ENCODE peak calls at places on chromosome 20, in six cellular contexts. One of them, this sample, is unnamed.

GRCh38 chr20:4949833-4950178 is 51.5 kb downstream of the SLC23A2 start:
- DNase-seq in testis: peak; percentile 61
- DNase-seq in effector memory CD4-positive, alpha-beta T cell: no peak
- DNase-seq in AG10803: peak; percentile 68
- DNase-seq in epithelial cell of esophagus: peak; percentile 48
- DNase-seq in GM06990: peak; percentile 41
- DNase-seq in this sample: no peak

GRCh38 chr20:11248691-11249178 is 574.9 kb upstream of the JAG1 start:
- DNase-seq in testis: no peak
- DNase-seq in effector memory CD4-positive, alpha-beta T cell: no peak
- DNase-seq in AG10803: no peak
- DNase-seq in epithelial cell of esophagus: no peak
- DNase-seq in GM06990: no peak
- DNase-seq in this sample: peak; percentile 38

GRCh38 chr20:22526512-22527012 is 57.8 kb downstream of the FOXA2 start:
- DNase-seq in testis: no peak
- DNase-seq in effector memory CD4-positive, alpha-beta T cell: no peak
- DNase-seq in AG10803: no peak
- DNase-seq in epithelial cell of esophagus: no peak
- DNase-seq in GM06990: no peak
- DNase-seq in this sample: no peak

GRCh38 chr20:8693709-8694108 is 375.2 kb upstream of the PLCB4 start:
- DNase-seq in testis: no peak
- DNase-seq in effector memory CD4-positive, alpha-beta T cell: no peak
- DNase-seq in AG10803: peak; percentile 91
- DNase-seq in epithelial cell of esophagus: peak; percentile 27
- DNase-seq in GM06990: no peak
- DNase-seq in this sample: no peak

GRCh38 chr20:41567615-41568014 is 50.6 kb downstream of the CHD6 start:
- DNase-seq in testis: no peak
- DNase-seq in effector memory CD4-positive, alpha-beta T cell: no peak
- DNase-seq in AG10803: no peak
- DNase-seq in epithelial cell of esophagus: no peak
- DNase-seq in GM06990: no peak
- DNase-seq in this sample: no peak

GRCh38 chr20:63494084-63494419 is 4.8 kb downstream of the EEF1A2 start:
- DNase-seq in testis: no peak
- DNase-seq in effector memory CD4-positive, alpha-beta T cell: no peak
- DNase-seq in AG10803: no peak
- DNase-seq in epithelial cell of esophagus: no peak
- DNase-seq in GM06990: no peak
- DNase-seq in this sample: no peak

GRCh38 chr20:53876470-53876869 is 193.9 kb downstream of the BCAS1 start:
- DNase-seq in testis: no peak
- DNase-seq in effector memory CD4-positive, alpha-beta T cell: no peak
- DNase-seq in AG10803: no peak
- DNase-seq in epithelial cell of esophagus: no peak
- DNase-seq in GM06990: no peak
- DNase-seq in this sample: no peak

GRCh38 chr20:5827861-5828260 is 77.7 kb downstream of the SHLD1 start:
- DNase-seq in testis: no peak
- DNase-seq in effector memory CD4-positive, alpha-beta T cell: no peak
- DNase-seq in AG10803: no peak
- DNase-seq in epithelial cell of esophagus: no peak
- DNase-seq in GM06990: no peak
- DNase-seq in this sample: no peak

GRCh38 chr20:58776109-58776508 is 74.6 kb downstream of the GNAS-AS1 start:
- DNase-seq in testis: no peak
- DNase-seq in effector memory CD4-positive, alpha-beta T cell: no peak
- DNase-seq in AG10803: no peak
- DNase-seq in epithelial cell of esophagus: no peak
- DNase-seq in GM06990: no peak
- DNase-seq in this sample: no peak

GRCh38 chr20:20897922-20898321 is 185.5 kb upstream of the RALGAPA2 start:
- DNase-seq in testis: no peak
- DNase-seq in effector memory CD4-positive, alpha-beta T cell: no peak
- DNase-seq in AG10803: no peak
- DNase-seq in epithelial cell of esophagus: no peak
- DNase-seq in GM06990: no peak
- DNase-seq in this sample: peak; percentile 27

GRCh38 chr20:5118220-5119142 is 1.3 kb downstream of the PCNA start:
- DNase-seq in testis: no peak
- DNase-seq in effector memory CD4-positive, alpha-beta T cell: no peak
- DNase-seq in AG10803: no peak
- DNase-seq in epithelial cell of esophagus: no peak
- DNase-seq in GM06990: no peak
- DNase-seq in this sample: no peak

GRCh38 chr20:33008336-33009213 is 1.1 kb downstream of the BPIFB2 start:
- DNase-seq in testis: no peak
- DNase-seq in effector memory CD4-positive, alpha-beta T cell: no peak
- DNase-seq in AG10803: no peak
- DNase-seq in epithelial cell of esophagus: no peak
- DNase-seq in GM06990: no peak
- DNase-seq in this sample: no peak

GRCh38 chr20:9081423-9081966 is 12.6 kb downstream of the PLCB4 start:
- DNase-seq in testis: no peak
- DNase-seq in effector memory CD4-positive, alpha-beta T cell: no peak
- DNase-seq in AG10803: peak; percentile 92
- DNase-seq in epithelial cell of esophagus: no peak
- DNase-seq in GM06990: no peak
- DNase-seq in this sample: no peak

GRCh38 chr20:40110241-40110910 is 578.7 kb downstream of the MAFB start:
- DNase-seq in testis: no peak
- DNase-seq in effector memory CD4-positive, alpha-beta T cell: no peak
- DNase-seq in AG10803: peak; percentile 2
- DNase-seq in epithelial cell of esophagus: no peak
- DNase-seq in GM06990: no peak
- DNase-seq in this sample: no peak

GRCh38 chr20:54223285-54223684 is 15.4 kb downstream of the PFDN4 start:
- DNase-seq in testis: no peak
- DNase-seq in effector memory CD4-positive, alpha-beta T cell: no peak
- DNase-seq in AG10803: no peak
- DNase-seq in epithelial cell of esophagus: no peak
- DNase-seq in GM06990: no peak
- DNase-seq in this sample: no peak

GRCh38 chr20:44398303-44398702 is 42.8 kb downstream of the HNF4A start:
- DNase-seq in testis: no peak
- DNase-seq in effector memory CD4-positive, alpha-beta T cell: no peak
- DNase-seq in AG10803: peak; percentile 30
- DNase-seq in epithelial cell of esophagus: peak; percentile 96
- DNase-seq in GM06990: no peak
- DNase-seq in this sample: no peak

GRCh38 chr20:37567671-37568588 is 40.3 kb upstream of the BLCAP start:
- DNase-seq in testis: peak; percentile 9
- DNase-seq in effector memory CD4-positive, alpha-beta T cell: no peak
- DNase-seq in AG10803: no peak
- DNase-seq in epithelial cell of esophagus: no peak
- DNase-seq in GM06990: no peak
- DNase-seq in this sample: peak; percentile 55

GRCh38 chr20:12044969-12045368 is 127.3 kb downstream of the BTBD3 start:
- DNase-seq in testis: no peak
- DNase-seq in effector memory CD4-positive, alpha-beta T cell: no peak
- DNase-seq in AG10803: no peak
- DNase-seq in epithelial cell of esophagus: no peak
- DNase-seq in GM06990: no peak
- DNase-seq in this sample: no peak

GRCh38 chr20:38893485-38894090 is 32.6 kb upstream of the FAM83D start:
- DNase-seq in testis: peak; percentile 80
- DNase-seq in effector memory CD4-positive, alpha-beta T cell: peak; percentile 63
- DNase-seq in AG10803: peak; percentile 31
- DNase-seq in epithelial cell of esophagus: peak; percentile 53
- DNase-seq in GM06990: peak; percentile 88
- DNase-seq in this sample: peak; percentile 33

GRCh38 chr20:51284871-51285270 is 257.6 kb downstream of the NFATC2 start:
- DNase-seq in testis: no peak
- DNase-seq in effector memory CD4-positive, alpha-beta T cell: no peak
- DNase-seq in AG10803: no peak
- DNase-seq in epithelial cell of esophagus: no peak
- DNase-seq in GM06990: no peak
- DNase-seq in this sample: no peak

GRCh38 chr20:23340524-23340923 is 10.1 kb upstream of the NXT1 start:
- DNase-seq in testis: peak; percentile 88
- DNase-seq in effector memory CD4-positive, alpha-beta T cell: no peak
- DNase-seq in AG10803: peak; percentile 73
- DNase-seq in epithelial cell of esophagus: peak; percentile 84
- DNase-seq in GM06990: no peak
- DNase-seq in this sample: no peak

GRCh38 chr20:57718490-57719009 is 8.7 kb upstream of the PMEPA1 start:
- DNase-seq in testis: peak; percentile 100
- DNase-seq in effector memory CD4-positive, alpha-beta T cell: peak; percentile 88
- DNase-seq in AG10803: peak; percentile 95
- DNase-seq in epithelial cell of esophagus: peak; percentile 99
- DNase-seq in GM06990: peak; percentile 86
- DNase-seq in this sample: peak; percentile 96

DNA sequence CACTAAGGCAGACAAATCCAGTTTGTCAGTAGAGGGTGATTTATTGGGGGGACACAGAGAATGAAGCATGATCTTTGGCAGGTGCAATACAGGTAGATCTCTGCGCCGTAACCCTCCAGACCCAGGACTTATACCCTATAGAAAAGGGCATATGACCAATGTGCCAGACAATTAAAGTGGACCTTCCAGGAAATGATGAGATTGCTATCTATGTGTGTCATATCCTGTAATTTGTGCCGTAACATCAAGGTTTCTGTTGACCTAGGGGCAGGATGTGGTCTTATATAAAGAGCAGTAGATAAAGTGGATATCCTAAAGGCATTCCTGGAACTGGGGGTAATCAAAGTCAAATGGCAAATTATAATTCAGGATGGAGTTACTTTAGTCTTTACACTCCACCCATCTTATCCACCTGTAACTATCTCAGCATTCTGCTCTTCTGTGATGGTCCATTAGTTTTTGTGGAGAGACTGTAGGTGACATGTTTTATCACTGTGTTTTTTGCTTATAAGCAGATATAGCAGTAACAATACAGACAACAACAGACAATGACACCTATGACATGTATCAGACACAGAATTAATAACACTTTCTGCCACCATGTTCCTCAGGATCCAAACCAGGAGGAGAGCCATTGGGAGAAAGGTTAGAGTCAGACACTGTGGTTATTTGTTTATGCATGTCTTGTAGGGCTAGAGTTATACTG is 43.1 kb upstream of the ZNF337 start:
- DNase-seq in testis: no peak
- DNase-seq in effector memory CD4-positive, alpha-beta T cell: no peak
- DNase-seq in AG10803: no peak
- DNase-seq in epithelial cell of esophagus: peak; percentile 26
- DNase-seq in GM06990: no peak
- DNase-seq in this sample: no peak
- H3K4me3 ChIP-seq in testis: no peak overlapping the region
- H3K4me3 ChIP-seq in effector memory CD4-positive, alpha-beta T cell: no peak overlapping the region
- H3K4me3 ChIP-seq in AG10803: no peak overlapping the region
- H3K4me3 ChIP-seq in epithelial cell of esophagus: no peak overlapping the region
- H3K4me3 ChIP-seq in GM06990: no peak overlapping the region
- H3K4me3 ChIP-seq in this sample: no peak overlapping the region

GRCh38 chr20:18390201-18390600 is 76.6 kb downstream of the DZANK1 start:
- DNase-seq in testis: no peak
- DNase-seq in effector memory CD4-positive, alpha-beta T cell: no peak
- DNase-seq in AG10803: no peak
- DNase-seq in epithelial cell of esophagus: no peak
- DNase-seq in GM06990: no peak
- DNase-seq in this sample: no peak
- H3K4me3 ChIP-seq in testis: no peak overlapping the region
- H3K4me3 ChIP-seq in effector memory CD4-positive, alpha-beta T cell: no peak overlapping the region
- H3K4me3 ChIP-seq in AG10803: no peak overlapping the region
- H3K4me3 ChIP-seq in epithelial cell of esophagus: no peak overlapping the region
- H3K4me3 ChIP-seq in GM06990: no peak overlapping the region
- H3K4me3 ChIP-seq in this sample: no peak overlapping the region

DNA sequence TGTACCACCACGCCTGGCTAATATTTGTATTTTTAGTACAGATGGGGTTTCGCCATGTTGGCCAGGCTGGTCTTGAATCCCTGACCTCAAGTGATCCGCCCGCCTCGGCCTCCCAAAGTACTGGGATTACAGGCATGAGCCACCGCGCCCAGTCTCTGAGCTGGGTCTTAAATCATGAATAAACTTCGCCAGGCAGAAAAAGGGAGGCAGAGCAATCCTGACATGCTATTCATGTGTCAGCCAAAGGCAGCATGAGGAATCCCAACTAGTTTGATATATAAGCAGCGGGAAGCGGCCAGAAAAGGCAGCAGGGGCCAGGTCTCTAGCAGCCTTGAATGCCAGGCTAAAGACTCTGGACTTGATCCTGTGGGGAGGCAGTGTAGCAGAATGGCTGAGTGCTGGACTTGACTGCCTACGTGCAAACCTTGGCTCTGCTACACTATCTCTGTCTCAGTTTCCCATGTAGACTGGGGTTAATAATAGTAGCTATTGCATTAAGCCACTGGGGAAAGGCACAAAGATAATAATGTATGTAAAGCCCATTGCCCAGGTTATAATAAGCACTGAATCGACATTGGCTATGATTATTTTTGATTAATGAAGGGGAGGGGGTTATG is 1.8 kb downstream of the PROCR start:
- DNase-seq in testis: no peak
- DNase-seq in effector memory CD4-positive, alpha-beta T cell: no peak
- DNase-seq in AG10803: peak; percentile 45
- DNase-seq in epithelial cell of esophagus: no peak
- DNase-seq in GM06990: no peak
- DNase-seq in this sample: no peak
- H3K4me3 ChIP-seq in testis: no peak overlapping the region
- H3K4me3 ChIP-seq in effector memory CD4-positive, alpha-beta T cell: no peak overlapping the region
- H3K4me3 ChIP-seq in AG10803: no peak overlapping the region
- H3K4me3 ChIP-seq in epithelial cell of esophagus: no peak overlapping the region
- H3K4me3 ChIP-seq in GM06990: no peak overlapping the region
- H3K4me3 ChIP-seq in this sample: no peak overlapping the region

GRCh38 chr20:3228750-3229032 is 10.3 kb downstream of the SLC4A11 start:
- DNase-seq in testis: no peak
- DNase-seq in effector memory CD4-positive, alpha-beta T cell: no peak
- DNase-seq in AG10803: no peak
- DNase-seq in epithelial cell of esophagus: no peak
- DNase-seq in GM06990: no peak
- DNase-seq in this sample: no peak

GRCh38 chr20:3227936-3228749 is 10.8 kb downstream of the SLC4A11 start:
- DNase-seq in testis: no peak
- DNase-seq in effector memory CD4-positive, alpha-beta T cell: no peak
- DNase-seq in AG10803: no peak
- DNase-seq in epithelial cell of esophagus: no peak
- DNase-seq in GM06990: no peak
- DNase-seq in this sample: no peak

GRCh38 chr20:3231116-3231515 is 7.9 kb downstream of the SLC4A11 start:
- DNase-seq in testis: no peak
- DNase-seq in effector memory CD4-positive, alpha-beta T cell: no peak
- DNase-seq in AG10803: no peak
- DNase-seq in epithelial cell of esophagus: no peak
- DNase-seq in GM06990: no peak
- DNase-seq in this sample: no peak

GRCh38 chr20:3229158-3229557 is 9.8 kb downstream of the SLC4A11 start:
- DNase-seq in testis: no peak
- DNase-seq in effector memory CD4-positive, alpha-beta T cell: no peak
- DNase-seq in AG10803: no peak
- DNase-seq in epithelial cell of esophagus: no peak
- DNase-seq in GM06990: no peak
- DNase-seq in this sample: no peak

DNA sequence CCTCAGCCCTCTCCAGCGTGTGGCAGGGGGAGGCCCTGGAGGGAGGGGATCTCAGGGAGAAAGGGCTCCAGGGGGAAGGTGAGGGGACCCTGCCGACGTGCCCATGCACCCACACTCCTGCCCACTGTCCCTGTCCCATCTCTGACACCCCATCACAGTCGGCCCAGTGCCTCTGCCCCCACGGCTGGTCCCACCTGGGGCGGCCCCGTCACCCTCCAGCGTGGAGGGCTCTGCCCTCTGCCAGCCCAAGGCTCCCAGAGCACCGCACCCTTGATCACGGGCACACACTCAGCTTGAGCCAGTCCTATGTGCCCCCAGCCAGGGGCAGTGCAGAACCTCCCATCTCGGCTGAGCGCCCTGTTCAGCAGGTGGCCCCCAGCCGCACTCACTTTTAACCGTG is 9.2 kb downstream of the SLC4A11 start:
- DNase-seq in testis: no peak
- DNase-seq in effector memory CD4-positive, alpha-beta T cell: no peak
- DNase-seq in AG10803: no peak
- DNase-seq in epithelial cell of esophagus: no peak
- DNase-seq in GM06990: no peak
- DNase-seq in this sample: no peak
- H3K4me3 ChIP-seq in testis: no peak overlapping the region
- H3K4me3 ChIP-seq in effector memory CD4-positive, alpha-beta T cell: no peak overlapping the region
- H3K4me3 ChIP-seq in AG10803: no peak overlapping the region
- H3K4me3 ChIP-seq in epithelial cell of esophagus: no peak overlapping the region
- H3K4me3 ChIP-seq in GM06990: no peak overlapping the region
- H3K4me3 ChIP-seq in this sample: no peak overlapping the region